ENCODE peak calls at places on chromosome 22, in nine cellular contexts. O is stimulated activated CD4-positive, alpha-beta T cell treated with anti-CD3 and anti-CD28 coated beads, Interleukin-1b, Interleukin-23, amount 100 ng/mL, for 1 hour; Z is thoracic aorta; G is caudate nucleus; Y is amniotic stem cell; P is activated T-cell treated with anti-CD3 and anti-CD28 coated beads for 1 hour; F is LoVo; S is activated CD4-positive, alpha-beta T cell treated with anti-CD3 and anti-CD28 coated beads for 48 hours; H is fibroblast of villous mesenchyme. L is an unnamed sample.

GRCh38 chr22:48824673-48825651 is 1002.7 kb downstream of the BRD1 start:
- DNase-seq in O (no peak), S (peak), P (no peak), F (no peak), H (no peak), Y (no peak), G (peak), Z (no peak), L (no peak)

GRCh38 chr22:44870021-44870420 is 117.6 kb downstream of the ARHGAP8 start:
- DNase-seq in P (no peak), Y (peak), S (peak), Z (no peak), F (peak), O (no peak), G (peak), H (peak), L (peak)

GRCh38 chr22:50700387-50701075 is 27.9 kb downstream of the SHANK3 start:
- DNase-seq in F (no peak), O (no peak), Z (no peak), G (no peak), H (no peak), P (no peak), Y (no peak), S (no peak), L (no peak)

GRCh38 chr22:47094861-47095330 is 332.4 kb downstream of the TBC1D22A start:
- DNase-seq in P (no peak), G (no peak), Z (no peak), F (peak), Y (no peak), S (peak), H (peak), O (no peak), L (peak)

GRCh38 chr22:36899498-36899897 is 13.9 kb upstream of the CSF2RB start:
- DNase-seq in H (no peak), P (no peak), Y (no peak), G (no peak), F (no peak), S (no peak), Z (no peak), O (no peak), L (no peak)

GRCh38 chr22:35684270-35684700 is 33.4 kb upstream of the APOL5 start:
- DNase-seq in F (no peak), G (no peak), Y (no peak), P (no peak), H (peak), Z (no peak), S (no peak), O (no peak), L (no peak)

GRCh38 chr22:41341990-41342389 is 39.8 kb upstream of the TEF start:
- DNase-seq in Z (no peak), H (no peak), Y (no peak), O (no peak), G (no peak), P (no peak), F (no peak), S (peak), L (no peak)

GRCh38 chr22:47111626-47112373 is 349.4 kb downstream of the TBC1D22A start:
- DNase-seq in Y (no peak), H (peak), Z (no peak), F (no peak), G (no peak), S (no peak), P (no peak), O (no peak), L (no peak)

GRCh38 chr22:44519895-44520294 is 21.9 kb upstream of the RTL6 start:
- DNase-seq in Y (no peak), F (no peak), O (no peak), S (no peak), P (no peak), H (no peak), Z (no peak), G (no peak), L (no peak)

GRCh38 chr22:30908051-30908461 is 60.5 kb downstream of the MORC2 start:
- DNase-seq in Z (no peak), H (no peak), F (no peak), P (no peak), S (no peak), O (no peak), G (no peak), Y (no peak), L (no peak)

GRCh38 chr22:36144886-36145541 is 15.5 kb downstream of the APOL3 start:
- DNase-seq in Y (peak), Z (no peak), O (no peak), F (no peak), G (peak), S (peak), P (no peak), H (peak), L (peak)

GRCh38 chr22:35452351-35452781 is 52.4 kb downstream of the MCM5 start:
- DNase-seq in F (no peak), P (no peak), Z (no peak), H (no peak), S (no peak), Y (no peak), G (no peak), O (no peak), L (no peak)

GRCh38 chr22:31828739-31829138 is 74.9 kb downstream of the DEPDC5 start:
- DNase-seq in H (no peak), Y (no peak), P (no peak), G (no peak), F (no peak), Z (no peak), O (no peak), S (no peak), L (no peak)

GRCh38 chr22:43820671-43821305 is 8.7 kb upstream of the EFCAB6 start:
- DNase-seq in S (no peak), P (no peak), G (no peak), Y (no peak), O (no peak), H (no peak), Z (no peak), F (no peak), L (no peak)

GRCh38 chr22:31192513-31192912 is 19.6 kb upstream of the LIMK2 start:
- DNase-seq in Y (no peak), F (no peak), H (peak), O (no peak), S (no peak), P (no peak), G (no peak), Z (no peak), L (no peak)

GRCh38 chr22:24429411-24430365 is 2.3 kb downstream of the ADORA2A start:
- DNase-seq in Z (no peak), F (no peak), H (no peak), O (no peak), G (no peak), S (peak), P (peak), Y (no peak), L (no peak)

GRCh38 chr22:23781065-23781464 is 5.7 kb upstream of the SMARCB1 start:
- DNase-seq in F (no peak), S (no peak), Y (no peak), G (peak), Z (no peak), H (no peak), P (no peak), O (no peak), L (no peak)

GRCh38 chr22:42895087-42895486 is 38.0 kb upstream of the ARFGAP3 start:
- DNase-seq in S (peak), P (no peak), H (no peak), Z (no peak), F (no peak), Y (no peak), O (no peak), G (no peak), L (no peak)

GRCh38 chr22:37177221-37177620 is 10.8 kb downstream of the C1QTNF6 start:
- DNase-seq in G (no peak), P (no peak), Z (no peak), F (no peak), Y (no peak), H (no peak), S (no peak), O (no peak), L (no peak)

GRCh38 chr22:30222321-30222720 is 24.2 kb downstream of the LIF start:
- DNase-seq in S (no peak), G (no peak), Z (no peak), H (no peak), F (no peak), O (no peak), Y (no peak), P (no peak), L (no peak)

GRCh38 chr22:32761251-32761903 is 40.1 kb upstream of the TIMP3 start:
- DNase-seq in F (no peak), Z (no peak), H (peak), S (no peak), O (no peak), Y (no peak), G (no peak), P (no peak), L (no peak)

GRCh38 chr22:20531404-20532181 is 24.2 kb downstream of the MED15 start:
- DNase-seq in Y (peak), H (peak), G (peak), P (no peak), S (no peak), O (no peak), F (peak), Z (no peak), L (peak)

GRCh38 chr22:44486538-44486937 is 11.5 kb downstream of the RTL6 start:
- DNase-seq in O (no peak), F (no peak), H (peak), Y (no peak), S (no peak), G (no peak), Z (no peak), P (no peak), L (no peak)

L was measured in foreskin keratinocyte.